ENCODE peak calls at places on chromosomes 13 and 19, in seven cellular contexts. I, V, L, S, A, M and K are unnamed samples.

GRCh38 chr19:49129238-49129583 is 9.9 kb downstream of the PPFIA3 start:
- DNase-seq in S (peak), M (no peak), A (no peak), I (no peak), V (no peak), L (no peak), K (no peak)

GRCh38 chr19:30385666-30386065 is 13.5 kb downstream of the ZNF536 start:
- DNase-seq in L (no peak), A (no peak), V (no peak), I (no peak), S (no peak), M (no peak), K (no peak)

GRCh38 chr19:46299004-46299509 is 2.2 kb downstream of the HIF3A start:
- DNase-seq in I (no peak), V (no peak), S (peak), A (no peak), M (peak), L (no peak), K (no peak)

GRCh38 chr13:104286566-104287290 is 1220.5 kb upstream of the SLC10A2 start:
- DNase-seq in M (no peak), S (no peak), V (no peak), L (no peak), I (no peak), A (no peak), K (no peak)

GRCh38 chr13:66152596-66152995 is 1077.5 kb downstream of the PCDH9 start:
- DNase-seq in L (no peak), I (no peak), S (no peak), M (no peak), V (no peak), A (no peak), K (no peak)

GRCh38 chr13:52048516-52048915 is 24.0 kb downstream of the UTP14C start:
- DNase-seq in V (no peak), I (no peak), M (peak), A (no peak), L (no peak), S (no peak), K (no peak)

GRCh38 chr19:19650331-19650730 is 6.9 kb upstream of the GMIP start:
- DNase-seq in I (no peak), L (no peak), A (no peak), V (no peak), M (no peak), S (peak), K (no peak)

GRCh38 chr19:1942078-1942933 is 1.3 kb downstream of the CSNK1G2 start:
- DNase-seq in I (peak), A (peak), L (no peak), M (peak), S (peak), V (peak), K (no peak)